ENCODE peak calls at places on chromosomes 13 and 19, in nine cellular contexts. One of them, this sample, is unnamed.

GRCh38 chr19:618674-619285 is 14.6 kb downstream of the POLRMT start:
- DNase-seq in colonic mucosa: no peak
- DNase-seq in endodermal cell: no peak
- DNase-seq in brain microvascular endothelial cell: no peak
- DNase-seq in endothelial cell of umbilical vein: no peak
- DNase-seq in left lung: no peak
- DNase-seq in uterus: no peak
- DNase-seq in Peyer's patch: no peak
- DNase-seq in HCT116: no peak
- DNase-seq in this sample: no peak

GRCh38 chr13:50523307-50523706 is 320.2 kb downstream of the DLEU7 start:
- DNase-seq in brain microvascular endothelial cell: no peak
- DNase-seq in HCT116: no peak
- DNase-seq in endothelial cell of umbilical vein: no peak
- DNase-seq in colonic mucosa: no peak
- DNase-seq in endodermal cell: no peak
- DNase-seq in Peyer's patch: no peak
- DNase-seq in uterus: no peak
- DNase-seq in left lung: no peak
- DNase-seq in this sample: no peak

GRCh38 chr13:98173431-98173921 is 3.6 kb downstream of the RNF113B start:
- DNase-seq in left lung: no peak
- DNase-seq in Peyer's patch: no peak
- DNase-seq in endodermal cell: peak
- DNase-seq in uterus: peak
- DNase-seq in colonic mucosa: no peak
- DNase-seq in brain microvascular endothelial cell: peak
- DNase-seq in endothelial cell of umbilical vein: peak
- DNase-seq in HCT116: peak
- DNase-seq in this sample: peak

GRCh38 chr13:48653074-48654054 is at the start of gene CYSLTR2:
- DNase-seq in endothelial cell of umbilical vein: peak
- DNase-seq in brain microvascular endothelial cell: peak
- DNase-seq in left lung: no peak
- DNase-seq in uterus: no peak
- DNase-seq in HCT116: no peak
- DNase-seq in endodermal cell: no peak
- DNase-seq in Peyer's patch: no peak
- DNase-seq in colonic mucosa: no peak
- DNase-seq in this sample: no peak

GRCh38 chr19:6061420-6062130 is 48.7 kb downstream of the RFX2 start:
- DNase-seq in uterus: peak
- DNase-seq in left lung: no peak
- DNase-seq in endodermal cell: peak
- DNase-seq in HCT116: no peak
- DNase-seq in endothelial cell of umbilical vein: peak
- DNase-seq in colonic mucosa: peak
- DNase-seq in Peyer's patch: no peak
- DNase-seq in brain microvascular endothelial cell: no peak
- DNase-seq in this sample: no peak

GRCh38 chr19:4710281-4710600 is 13.4 kb downstream of the DPP9 start:
- DNase-seq in brain microvascular endothelial cell: no peak
- DNase-seq in HCT116: no peak
- DNase-seq in left lung: no peak
- DNase-seq in Peyer's patch: no peak
- DNase-seq in uterus: no peak
- DNase-seq in colonic mucosa: no peak
- DNase-seq in endothelial cell of umbilical vein: no peak
- DNase-seq in endodermal cell: no peak
- DNase-seq in this sample: no peak

GRCh38 chr19:980133-980998 is 3.8 kb upstream of the WDR18 start:
- DNase-seq in HCT116: no peak
- DNase-seq in Peyer's patch: no peak
- DNase-seq in colonic mucosa: no peak
- DNase-seq in left lung: peak
- DNase-seq in endothelial cell of umbilical vein: no peak
- DNase-seq in uterus: no peak
- DNase-seq in endodermal cell: peak
- DNase-seq in brain microvascular endothelial cell: no peak
- DNase-seq in this sample: no peak

GRCh38 chr13:34959489-34959888 is 17.4 kb downstream of the NBEA start:
- DNase-seq in left lung: no peak
- DNase-seq in Peyer's patch: no peak
- DNase-seq in colonic mucosa: no peak
- DNase-seq in endodermal cell: no peak
- DNase-seq in endothelial cell of umbilical vein: no peak
- DNase-seq in uterus: no peak
- DNase-seq in HCT116: no peak
- DNase-seq in brain microvascular endothelial cell: no peak
- DNase-seq in this sample: no peak

GRCh38 chr13:114109646-114110045 is 22.8 kb downstream of the RASA3 start:
- DNase-seq in colonic mucosa: no peak
- DNase-seq in uterus: peak
- DNase-seq in endothelial cell of umbilical vein: no peak
- DNase-seq in HCT116: no peak
- DNase-seq in brain microvascular endothelial cell: no peak
- DNase-seq in endodermal cell: peak
- DNase-seq in left lung: peak
- DNase-seq in Peyer's patch: peak
- DNase-seq in this sample: no peak

GRCh38 chr19:22491746-22492145 is 69.6 kb upstream of the ZNF98 start:
- DNase-seq in HCT116: no peak
- DNase-seq in uterus: no peak
- DNase-seq in Peyer's patch: no peak
- DNase-seq in colonic mucosa: no peak
- DNase-seq in left lung: no peak
- DNase-seq in brain microvascular endothelial cell: no peak
- DNase-seq in endothelial cell of umbilical vein: no peak
- DNase-seq in endodermal cell: no peak
- DNase-seq in this sample: no peak

GRCh38 chr13:50892162-50892944 is 17.2 kb upstream of the RNASEH2B start:
- DNase-seq in left lung: no peak
- DNase-seq in uterus: no peak
- DNase-seq in HCT116: no peak
- DNase-seq in endothelial cell of umbilical vein: no peak
- DNase-seq in endodermal cell: no peak
- DNase-seq in colonic mucosa: no peak
- DNase-seq in Peyer's patch: no peak
- DNase-seq in brain microvascular endothelial cell: no peak
- DNase-seq in this sample: no peak

GRCh38 chr13:95791084-95791722 is 114.3 kb downstream of the DNAJC3 start:
- DNase-seq in left lung: no peak
- DNase-seq in uterus: no peak
- DNase-seq in Peyer's patch: no peak
- DNase-seq in endothelial cell of umbilical vein: no peak
- DNase-seq in colonic mucosa: no peak
- DNase-seq in HCT116: no peak
- DNase-seq in endodermal cell: no peak
- DNase-seq in brain microvascular endothelial cell: no peak
- DNase-seq in this sample: no peak

GRCh38 chr13:95787356-95788099 is 110.6 kb downstream of the DNAJC3 start:
- DNase-seq in brain microvascular endothelial cell: no peak
- DNase-seq in uterus: no peak
- DNase-seq in HCT116: no peak
- DNase-seq in endothelial cell of umbilical vein: no peak
- DNase-seq in left lung: no peak
- DNase-seq in colonic mucosa: no peak
- DNase-seq in Peyer's patch: no peak
- DNase-seq in endodermal cell: no peak
- DNase-seq in this sample: no peak

GRCh38 chr13:95784161-95784880 is 107.4 kb downstream of the DNAJC3 start:
- DNase-seq in HCT116: no peak
- DNase-seq in brain microvascular endothelial cell: peak
- DNase-seq in Peyer's patch: no peak
- DNase-seq in left lung: no peak
- DNase-seq in endothelial cell of umbilical vein: peak
- DNase-seq in colonic mucosa: no peak
- DNase-seq in uterus: no peak
- DNase-seq in endodermal cell: no peak
- DNase-seq in this sample: no peak

GRCh38 chr13:95784891-95785290 is 108.0 kb downstream of the DNAJC3 start:
- DNase-seq in uterus: no peak
- DNase-seq in endothelial cell of umbilical vein: no peak
- DNase-seq in Peyer's patch: no peak
- DNase-seq in HCT116: no peak
- DNase-seq in brain microvascular endothelial cell: peak
- DNase-seq in colonic mucosa: no peak
- DNase-seq in endodermal cell: no peak
- DNase-seq in left lung: no peak
- DNase-seq in this sample: no peak

DNA sequence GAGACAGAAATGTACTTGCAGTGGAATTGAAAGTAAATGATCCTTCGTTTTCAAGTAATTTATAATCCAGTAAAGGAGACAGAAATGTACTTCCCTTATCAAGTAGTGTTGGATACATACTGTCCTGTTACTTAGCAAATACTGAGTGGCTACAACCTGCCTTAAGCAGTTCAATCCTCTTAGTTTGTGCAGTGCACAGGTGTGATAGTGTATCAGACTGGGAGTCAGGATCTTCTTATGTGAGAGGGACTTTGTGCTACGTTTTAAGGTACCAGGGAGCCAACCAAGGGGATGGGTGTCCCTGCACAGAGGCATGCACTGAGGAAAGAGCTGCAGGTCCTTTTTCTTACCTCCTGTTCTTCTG is 111.1 kb downstream of the DNAJC3 start:
- DNase-seq in brain microvascular endothelial cell: no peak
- DNase-seq in HCT116: no peak
- DNase-seq in left lung: no peak
- DNase-seq in endothelial cell of umbilical vein: no peak
- DNase-seq in Peyer's patch: no peak
- DNase-seq in endodermal cell: no peak
- DNase-seq in uterus: no peak
- DNase-seq in colonic mucosa: no peak
- DNase-seq in this sample: no peak
- H3K27ac ChIP-seq in brain microvascular endothelial cell: no peak
- H3K27ac ChIP-seq in HCT116: no peak
- H3K27ac ChIP-seq in left lung: peak
- H3K27ac ChIP-seq in endothelial cell of umbilical vein: no peak
- H3K27ac ChIP-seq in Peyer's patch: no peak
- H3K27ac ChIP-seq in endodermal cell: no peak
- H3K27ac ChIP-seq in uterus: no peak
- H3K27ac ChIP-seq in colonic mucosa: no peak
- H3K27ac ChIP-seq in this sample: no peak

DNA sequence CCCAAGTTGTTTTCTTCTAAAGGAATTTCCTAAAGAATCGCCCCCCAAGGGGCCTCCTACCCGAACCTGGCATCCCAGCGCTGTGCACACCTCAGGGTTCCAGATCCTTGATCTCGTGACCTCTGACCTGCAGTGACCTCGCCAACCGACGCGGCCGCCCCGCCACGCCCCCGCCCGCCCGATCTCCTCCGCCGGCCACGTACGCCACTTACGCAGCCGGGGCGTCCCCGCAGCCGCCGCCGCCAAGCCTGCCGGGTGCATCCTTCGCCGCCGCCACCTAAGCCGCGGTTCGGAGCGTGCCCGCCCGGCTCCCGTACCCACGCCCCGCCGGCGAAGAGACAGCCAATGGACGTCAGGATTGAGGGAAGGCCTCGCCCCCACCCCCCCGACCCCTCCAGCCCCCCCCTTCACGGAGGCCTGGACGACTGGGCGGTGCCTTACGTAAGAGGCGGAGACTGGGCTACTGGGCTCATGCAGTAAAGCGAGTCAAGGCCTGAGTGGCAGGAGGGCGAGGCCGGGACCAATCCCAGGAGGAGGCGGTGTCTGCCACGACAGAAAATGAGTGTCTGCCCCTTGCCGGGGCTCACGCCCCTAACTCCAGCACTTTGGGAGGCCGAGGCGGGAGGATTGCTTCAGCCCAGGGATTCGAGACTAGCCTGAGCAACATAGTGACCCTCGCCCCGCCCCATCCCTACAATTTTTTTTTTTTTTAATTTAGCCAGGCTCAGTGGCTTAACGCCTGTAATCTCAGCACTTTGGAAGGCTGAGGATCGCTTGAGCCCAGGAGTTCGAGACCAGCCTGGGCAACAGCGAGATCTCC is at the start of gene YIF1B:
- DNase-seq in colonic mucosa: peak
- DNase-seq in uterus: peak
- DNase-seq in brain microvascular endothelial cell: peak
- DNase-seq in HCT116: peak
- DNase-seq in endothelial cell of umbilical vein: peak
- DNase-seq in Peyer's patch: peak
- DNase-seq in endodermal cell: peak
- DNase-seq in left lung: peak
- DNase-seq in this sample: peak
- H3K27ac ChIP-seq in colonic mucosa: peak
- H3K27ac ChIP-seq in uterus: peak
- H3K27ac ChIP-seq in brain microvascular endothelial cell: peak
- H3K27ac ChIP-seq in HCT116: peak
- H3K27ac ChIP-seq in endothelial cell of umbilical vein: peak
- H3K27ac ChIP-seq in Peyer's patch: peak
- H3K27ac ChIP-seq in endodermal cell: peak
- H3K27ac ChIP-seq in left lung: peak
- H3K27ac ChIP-seq in this sample: peak

DNA sequence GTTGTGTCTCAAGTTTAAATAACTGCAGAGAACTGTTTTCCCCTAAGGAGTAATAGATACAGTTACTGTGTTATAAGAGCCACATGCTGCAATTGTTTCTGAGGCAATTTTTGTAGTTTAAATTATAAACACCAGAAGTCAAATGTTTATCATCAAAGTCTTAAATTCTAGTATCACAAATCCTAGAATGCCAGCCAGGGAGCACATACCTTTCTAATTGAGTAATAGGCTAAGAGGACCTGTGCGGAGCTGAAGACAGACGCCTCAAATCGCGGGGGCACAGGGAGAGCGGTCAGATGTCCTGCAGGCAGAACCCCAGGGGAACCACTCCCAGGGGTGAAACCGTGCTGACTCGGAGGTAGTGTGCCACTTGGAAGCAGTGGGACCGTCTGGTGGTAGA is 65.2 kb upstream of the TNFRSF19 start:
- DNase-seq in endodermal cell: no peak
- DNase-seq in colonic mucosa: no peak
- DNase-seq in endothelial cell of umbilical vein: no peak
- DNase-seq in uterus: no peak
- DNase-seq in Peyer's patch: no peak
- DNase-seq in brain microvascular endothelial cell: peak
- DNase-seq in HCT116: no peak
- DNase-seq in left lung: no peak
- DNase-seq in this sample: no peak
- H3K27ac ChIP-seq in endodermal cell: no peak
- H3K27ac ChIP-seq in colonic mucosa: no peak
- H3K27ac ChIP-seq in endothelial cell of umbilical vein: no peak
- H3K27ac ChIP-seq in uterus: peak
- H3K27ac ChIP-seq in Peyer's patch: no peak
- H3K27ac ChIP-seq in brain microvascular endothelial cell: peak
- H3K27ac ChIP-seq in HCT116: no peak
- H3K27ac ChIP-seq in left lung: no peak
- H3K27ac ChIP-seq in this sample: no peak

DNA sequence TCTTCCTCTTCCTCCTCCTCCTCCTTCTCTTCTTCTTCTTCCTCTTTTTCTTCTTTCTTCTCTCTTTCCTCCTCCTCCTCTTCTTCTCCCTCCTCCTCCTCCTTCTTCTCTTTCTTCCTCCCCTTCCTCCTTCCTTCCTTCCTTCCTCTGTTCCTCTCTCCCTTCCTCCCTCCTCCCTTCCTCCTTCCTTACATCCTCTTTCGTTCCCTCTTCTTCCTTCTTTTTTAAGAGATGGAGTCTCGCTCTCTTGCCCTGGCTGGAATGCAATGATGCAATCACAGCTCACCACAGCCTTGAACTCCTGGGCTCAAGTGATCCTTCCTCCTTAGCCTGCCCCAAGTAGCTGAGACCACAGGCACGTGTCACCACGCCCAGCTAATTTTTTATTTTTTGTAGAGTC is 13.2 kb downstream of the EHD2 start:
- DNase-seq in brain microvascular endothelial cell: no peak
- DNase-seq in left lung: no peak
- DNase-seq in HCT116: no peak
- DNase-seq in endothelial cell of umbilical vein: no peak
- DNase-seq in Peyer's patch: no peak
- DNase-seq in uterus: no peak
- DNase-seq in endodermal cell: no peak
- DNase-seq in colonic mucosa: no peak
- DNase-seq in this sample: no peak
- H3K27ac ChIP-seq in brain microvascular endothelial cell: peak
- H3K27ac ChIP-seq in left lung: peak
- H3K27ac ChIP-seq in HCT116: peak
- H3K27ac ChIP-seq in endothelial cell of umbilical vein: no peak
- H3K27ac ChIP-seq in Peyer's patch: no peak
- H3K27ac ChIP-seq in uterus: peak
- H3K27ac ChIP-seq in endodermal cell: no peak
- H3K27ac ChIP-seq in colonic mucosa: no peak
- H3K27ac ChIP-seq in this sample: peak

This sample was measured in epithelial cell of prostate.